ENCODE peak calls at places on chromosomes 12 and 14, in ten cellular contexts. R is tibial artery; F is suprapubic skin; E is HL-60; J is CD8-positive, alpha-beta T cell; Z is MM.1S; T is heart right ventricle; M is K562; G is A549; D is kidney. V is an unnamed sample.

GRCh38 chr12:102722147-102722546 is 194.9 kb downstream of the PAH start:
- DNase-seq in E (no peak), J (no peak), M (no peak), F (no peak), T (no peak), R (no peak), G (no peak), D (no peak), Z (no peak), V (no peak)

GRCh38 chr12:90871697-90872096 is 83.3 kb downstream of the CCER1 start:
- DNase-seq in T (no peak), G (peak), E (no peak), R (no peak), J (no peak), M (no peak), D (no peak), F (no peak), Z (no peak), V (no peak)

GRCh38 chr14:83874662-83875061 is 1655.3 kb upstream of the FLRT2 start:
- DNase-seq in M (no peak), G (no peak), Z (no peak), E (no peak), D (no peak), J (no peak), F (no peak), R (no peak), T (no peak), V (no peak)

GRCh38 chr14:38065101-38065762 is 142.5 kb upstream of the SSTR1 start:
- DNase-seq in E (no peak), T (no peak), G (no peak), F (no peak), M (no peak), R (no peak), D (no peak), J (peak), Z (no peak), V (no peak)

GRCh38 chr12:68287106-68287505 is 33.7 kb upstream of the IL22 start:
- DNase-seq in M (no peak), J (no peak), R (no peak), D (no peak), F (no peak), Z (no peak), E (no peak), G (no peak), T (no peak), V (no peak)

GRCh38 chr14:105317546-105317945 is 3.0 kb downstream of the PACS2 start:
- DNase-seq in J (no peak), T (no peak), R (peak), D (peak), G (no peak), F (no peak), Z (no peak), E (no peak), M (no peak), V (no peak)

GRCh38 chr12:77833329-77833728 is 2.6 kb downstream of the NAV3 start:
- DNase-seq in M (no peak), R (no peak), E (no peak), G (no peak), F (no peak), T (no peak), D (no peak), Z (no peak), J (no peak), V (no peak)

GRCh38 chr12:6229823-6230222 is 29.6 kb downstream of the CD9 start:
- DNase-seq in E (peak), F (peak), G (no peak), R (peak), T (peak), J (no peak), D (peak), M (no peak), Z (no peak), V (no peak)

GRCh38 chr14:91149462-91149861 is 35.6 kb downstream of the DGLUCY start:
- DNase-seq in M (peak), T (peak), R (peak), E (no peak), J (no peak), Z (no peak), D (no peak), G (peak), F (no peak), V (no peak)

GRCh38 chr12:95815635-95816212 is 25.2 kb upstream of the NTN4 start:
- DNase-seq in T (no peak), G (peak), J (no peak), Z (peak), F (no peak), M (peak), E (no peak), R (no peak), D (no peak), V (no peak)

GRCh38 chr12:104181313-104181712 is 34.3 kb upstream of the TXNRD1 start:
- DNase-seq in E (no peak), D (no peak), G (peak), J (no peak), M (no peak), T (no peak), F (no peak), R (no peak), Z (no peak), V (no peak)

GRCh38 chr12:29004066-29004935 is 144.8 kb upstream of the FAR2 start:
- DNase-seq in F (no peak), D (no peak), J (no peak), Z (no peak), R (no peak), M (no peak), G (no peak), T (no peak), E (no peak), V (no peak)

GRCh38 chr12:25040593-25040992 is 91.7 kb upstream of the BCAT1 start:
- DNase-seq in E (no peak), D (no peak), Z (no peak), R (no peak), M (no peak), F (no peak), T (no peak), J (no peak), G (no peak), V (no peak)

GRCh38 chr12:130097798-130098255 is 64.4 kb upstream of the FZD10 start:
- DNase-seq in T (no peak), J (no peak), M (peak), Z (no peak), D (no peak), G (no peak), E (no peak), R (no peak), F (no peak), V (no peak)

GRCh38 chr12:50947932-50948331 is 4.4 kb upstream of the HIGD1C start:
- DNase-seq in R (no peak), T (no peak), D (no peak), Z (no peak), G (no peak), F (no peak), M (no peak), E (no peak), J (no peak), V (no peak)
- H3K27ac ChIP-seq in R (no peak), T (no peak), D (no peak), Z (no peak), G (no peak), F (no peak), M (no peak), E (no peak), J (no peak), V (no peak)

DNA sequence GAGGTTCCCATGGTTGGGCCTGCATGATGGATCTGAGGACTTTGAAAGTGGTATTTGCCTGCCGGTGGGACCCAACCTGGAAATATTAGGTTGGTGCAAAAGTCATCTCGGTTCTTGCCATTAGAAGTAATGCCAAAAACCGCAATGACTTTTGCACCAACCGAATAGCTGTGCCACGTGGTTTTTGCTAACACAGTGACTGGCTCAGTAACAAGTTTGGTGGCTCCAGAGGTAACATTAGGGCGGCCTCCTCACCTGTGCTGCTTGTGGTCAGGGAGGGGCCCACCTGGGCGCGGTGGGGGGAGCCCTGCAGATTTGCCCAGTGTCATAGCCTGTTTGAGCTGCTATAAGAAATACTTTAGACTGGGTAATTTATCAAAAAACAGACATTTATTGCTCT is 1.8 kb downstream of the BDKRB2 start:
- DNase-seq in E (no peak), T (no peak), D (peak), J (no peak), R (no peak), G (no peak), F (no peak), M (peak), Z (no peak), V (no peak)
- H3K27ac ChIP-seq in E (no peak), T (no peak), D (peak), J (no peak), R (no peak), G (peak), F (no peak), M (no peak), Z (no peak), V (no peak)

GRCh38 chr14:63452796-63453195 is 90.4 kb downstream of the PPP2R5E start:
- DNase-seq in T (no peak), Z (no peak), E (no peak), M (no peak), G (no peak), F (no peak), R (no peak), D (no peak), J (no peak), V (no peak)

GRCh38 chr14:63443988-63444387 is 99.2 kb downstream of the PPP2R5E start:
- DNase-seq in D (no peak), M (no peak), G (no peak), R (no peak), Z (no peak), J (no peak), E (no peak), F (no peak), T (no peak), V (no peak)

GRCh38 chr14:63443361-63443760 is 99.8 kb downstream of the PPP2R5E start:
- DNase-seq in T (no peak), Z (no peak), G (no peak), D (no peak), F (no peak), M (no peak), J (no peak), R (no peak), E (no peak), V (no peak)

GRCh38 chr14:63453443-63453936 is 89.7 kb downstream of the PPP2R5E start:
- DNase-seq in F (no peak), G (no peak), M (peak), D (no peak), E (no peak), R (no peak), Z (no peak), J (no peak), T (no peak), V (no peak)

DNA sequence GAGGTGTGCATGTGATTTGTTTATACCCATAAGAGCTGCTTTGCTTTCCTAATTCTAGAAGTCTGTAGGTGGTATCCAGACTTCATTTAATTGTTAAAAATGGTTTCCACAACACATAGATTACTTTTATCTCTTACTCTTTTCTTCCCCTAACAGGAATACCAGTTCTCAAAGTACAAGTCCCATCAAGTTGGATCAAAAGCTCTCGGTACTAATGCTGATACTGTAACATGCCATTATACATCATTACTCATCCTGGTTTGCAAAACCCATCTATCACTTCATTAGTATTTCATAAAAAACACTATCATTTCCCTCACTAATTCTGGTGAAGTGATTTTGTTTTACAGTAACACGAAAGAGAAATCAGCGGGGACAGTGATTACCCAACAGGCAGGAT is 94.3 kb downstream of the PPP2R5E start:
- DNase-seq in T (no peak), M (no peak), F (no peak), G (no peak), D (no peak), E (no peak), R (no peak), Z (no peak), J (no peak), V (no peak)
- H3K27ac ChIP-seq in T (no peak), M (no peak), F (no peak), G (no peak), D (no peak), E (no peak), R (no peak), Z (no peak), J (no peak), V (no peak)

GRCh38 chr12:47878293-47878917 is 26.4 kb downstream of the VDR start:
- DNase-seq in M (no peak), D (no peak), E (no peak), F (no peak), Z (no peak), T (no peak), R (peak), J (no peak), G (no peak), V (no peak)

GRCh38 chr12:47877081-47877480 is 27.7 kb downstream of the VDR start:
- DNase-seq in M (no peak), J (no peak), R (no peak), G (no peak), D (no peak), E (no peak), F (no peak), Z (no peak), T (no peak), V (no peak)

GRCh38 chr12:47876404-47876960 is 28.3 kb downstream of the VDR start:
- DNase-seq in G (no peak), F (no peak), J (no peak), T (no peak), Z (no peak), D (no peak), R (peak), M (no peak), E (no peak), V (no peak)

GRCh38 chr12:47874316-47874715 is 30.5 kb downstream of the VDR start:
- DNase-seq in G (no peak), T (no peak), Z (no peak), M (no peak), F (no peak), R (peak), E (no peak), D (no peak), J (no peak), V (no peak)

GRCh38 chr12:47875732-47876131 is 29.1 kb downstream of the VDR start:
- DNase-seq in D (no peak), E (no peak), R (peak), G (no peak), M (no peak), Z (no peak), J (no peak), F (no peak), T (no peak), V (no peak)
- H3K27ac ChIP-seq in D (no peak), E (no peak), R (no peak), G (no peak), M (no peak), Z (no peak), J (no peak), F (no peak), T (no peak), V (no peak)

GRCh38 chr14:55846852-55847471 is 267.0 kb downstream of the KTN1 start:
- DNase-seq in D (peak), G (no peak), J (no peak), R (peak), F (peak), E (no peak), T (no peak), M (no peak), Z (no peak), V (no peak)

GRCh38 chr14:55850803-55851202 is 267.4 kb upstream of the PELI2 start:
- DNase-seq in F (no peak), E (no peak), T (no peak), D (no peak), M (no peak), J (no peak), G (no peak), R (no peak), Z (no peak), V (no peak)

GRCh38 chr14:55847766-55848165 is 267.8 kb downstream of the KTN1 start:
- DNase-seq in M (no peak), J (no peak), R (no peak), G (no peak), T (no peak), Z (no peak), E (no peak), D (no peak), F (no peak), V (no peak)

GRCh38 chr14:55849833-55850232 is 268.4 kb upstream of the PELI2 start:
- DNase-seq in G (no peak), T (no peak), M (no peak), E (no peak), Z (no peak), D (no peak), J (no peak), F (no peak), R (no peak), V (no peak)

GRCh38 chr14:55848964-55849363 is 269.0 kb downstream of the KTN1 start:
- DNase-seq in G (no peak), R (no peak), Z (no peak), E (no peak), M (no peak), T (no peak), D (no peak), F (no peak), J (no peak), V (no peak)
- H3K27ac ChIP-seq in G (no peak), R (no peak), Z (no peak), E (no peak), M (no peak), T (no peak), D (no peak), F (no peak), J (no peak), V (no peak)

DNA sequence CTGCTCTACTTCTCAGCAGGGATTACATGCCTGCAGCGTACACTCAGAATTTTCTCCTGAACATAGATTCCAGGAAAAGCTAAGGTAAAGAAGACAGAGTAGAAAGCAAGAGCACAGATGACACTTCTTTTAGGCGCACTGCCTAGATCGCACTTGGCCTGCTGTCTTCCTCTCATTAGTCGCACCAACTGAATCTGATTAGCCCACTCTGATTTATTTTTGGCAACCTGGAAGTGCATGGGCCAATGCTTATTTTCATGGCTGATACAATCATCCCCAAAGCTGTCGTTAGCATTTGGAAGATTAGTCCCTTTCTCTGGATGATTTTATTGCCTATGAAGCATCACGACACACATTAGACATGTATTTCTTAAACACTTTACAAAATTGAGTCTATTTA is 152.5 kb downstream of the PTPRO start:
- DNase-seq in F (no peak), G (no peak), J (no peak), T (no peak), E (no peak), M (no peak), Z (no peak), D (no peak), R (no peak), V (no peak)
- H3K27ac ChIP-seq in F (no peak), G (no peak), J (no peak), T (no peak), E (no peak), M (no peak), Z (no peak), D (no peak), R (no peak), V (no peak)

GRCh38 chr14:49896956-49897355 is 4.1 kb downstream of the ARF6 start:
- DNase-seq in F (no peak), E (no peak), J (no peak), R (no peak), Z (no peak), G (no peak), T (no peak), D (no peak), M (no peak), V (no peak)
- H3K27ac ChIP-seq in F (no peak), E (no peak), J (no peak), R (peak), Z (no peak), G (peak), T (peak), D (peak), M (peak), V (no peak)

DNA sequence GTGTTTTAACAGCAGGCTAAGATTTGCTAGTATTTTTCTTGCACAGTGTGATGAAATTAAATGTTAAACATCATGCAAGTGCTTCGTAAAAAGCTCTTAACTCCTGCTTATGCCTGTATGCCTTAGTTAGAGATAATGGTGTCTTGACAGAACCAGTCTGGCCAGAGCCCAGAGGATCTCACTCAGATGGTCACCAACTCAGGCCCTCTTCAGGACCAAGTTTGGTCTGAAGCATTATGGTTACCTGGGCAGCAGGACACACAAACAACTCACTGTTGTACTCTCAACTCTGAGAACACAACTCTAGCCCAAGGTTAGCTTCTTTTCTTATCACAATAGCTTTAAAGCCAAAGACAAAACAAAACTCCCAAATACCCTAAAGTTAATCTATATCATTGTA is 115.4 kb downstream of the KIF21A start:
- DNase-seq in J (no peak), M (no peak), G (no peak), F (no peak), E (no peak), Z (no peak), D (no peak), R (no peak), T (peak), V (no peak)
- H3K27ac ChIP-seq in J (no peak), M (no peak), G (no peak), F (no peak), E (no peak), Z (no peak), D (no peak), R (no peak), T (peak), V (no peak)